ENCODE peak calls at places on chromosomes 12 and 14, in nine cellular contexts. X is GM23248, I is GM23338, B is PC-3, Q is mammary epithelial cell, F is OCI-LY7, H is HCT116, S is H1, T is HepG2. O is an unnamed sample.
A peak's percentile ranks its signal among the peaks of the same experiment; 100 is the strongest.

GRCh38 chr14:57391609-57392195 is 1.3 kb downstream of the NAA30 start:
- DNase-seq in X (peak; percentile 10), I (no peak), B (peak; percentile 53), Q (peak; percentile 31), F (peak; percentile 11), H (no peak), S (no peak), T (no peak), O (no peak)

GRCh38 chr14:81164167-81164774 is 56.5 kb downstream of the GTF2A1 start:
- DNase-seq in X (peak; percentile 75), I (peak; percentile 92), B (peak; percentile 89), Q (peak; percentile 85), F (peak; percentile 75), H (peak; percentile 83), S (peak; percentile 63), T (peak; percentile 78), O (peak; percentile 71)

GRCh38 chr14:51424041-51424440 is 184.0 kb downstream of the TMX1 start:
- DNase-seq in X (no peak), I (no peak), B (no peak), Q (no peak), F (no peak), H (no peak), S (no peak), T (no peak), O (no peak)

GRCh38 chr12:2297004-2297403 is 244.2 kb downstream of the CACNA1C start:
- DNase-seq in X (no peak), I (no peak), B (no peak), Q (no peak), F (peak; percentile 16), H (no peak), S (no peak), T (no peak), O (no peak)

GRCh38 chr12:30000401-30000800 is 216.7 kb upstream of the TMTC1 start:
- DNase-seq in X (no peak), I (no peak), B (no peak), Q (no peak), F (no peak), H (no peak), S (no peak), T (no peak), O (peak; percentile 87)

GRCh38 chr14:68757618-68758081 is 35.2 kb downstream of the ZFP36L1 start:
- DNase-seq in X (peak; percentile 23), I (no peak), B (no peak), Q (no peak), F (peak; percentile 26), H (no peak), S (no peak), T (peak; percentile 39), O (no peak)

GRCh38 chr12:14567311-14568195 is at the start of gene PLBD1:
- DNase-seq in X (peak; percentile 50), I (peak; percentile 88), B (peak; percentile 44), Q (peak; percentile 27), F (peak; percentile 46), H (no peak), S (peak; percentile 36), T (no peak), O (peak; percentile 41)

GRCh38 chr12:14216405-14217294 is 148.8 kb upstream of the ATF7IP start:
- DNase-seq in X (peak; percentile 37), I (no peak), B (peak; percentile 4), Q (peak; percentile 16), F (no peak), H (no peak), S (no peak), T (no peak), O (peak; percentile 29)

GRCh38 chr12:7989827-7990491 is 42.6 kb upstream of the FOXJ2 start:
- DNase-seq in X (no peak), I (no peak), B (no peak), Q (no peak), F (no peak), H (no peak), S (no peak), T (no peak), O (no peak)

GRCh38 chr12:49903700-49904423 is at the start of gene FAIM2:
- DNase-seq in X (peak; percentile 73), I (peak; percentile 64), B (no peak), Q (no peak), F (no peak), H (no peak), S (no peak), T (no peak), O (peak; percentile 84)

GRCh38 chr12:2783936-2784600 is 10.7 kb upstream of the FKBP4 start:
- DNase-seq in X (peak; percentile 70), I (peak; percentile 84), B (peak; percentile 59), Q (peak; percentile 18), F (peak; percentile 42), H (peak; percentile 23), S (no peak), T (peak; percentile 23), O (peak; percentile 33)

GRCh38 chr12:4562034-4562657 is at the start of gene DYRK4:
- DNase-seq in X (peak; percentile 74), I (peak; percentile 98), B (no peak), Q (peak; percentile 42), F (no peak), H (no peak), S (peak; percentile 72), T (peak; percentile 72), O (peak; percentile 77)

GRCh38 chr12:105744659-105745058 is 394.1 kb downstream of the NUAK1 start:
- DNase-seq in X (no peak), I (peak; percentile 29), B (no peak), Q (no peak), F (no peak), H (no peak), S (no peak), T (no peak), O (no peak)

GRCh38 chr12:109430244-109430643 is 46.9 kb downstream of the KCTD10 start:
- DNase-seq in X (no peak), I (no peak), B (no peak), Q (no peak), F (no peak), H (no peak), S (no peak), T (no peak), O (no peak)

GRCh38 chr12:64085996-64086395 is 136.1 kb downstream of the KICS2 start:
- DNase-seq in X (peak; percentile 67), I (no peak), B (peak; percentile 53), Q (no peak), F (no peak), H (no peak), S (no peak), T (no peak), O (peak; percentile 80)

GRCh38 chr12:123896786-123897185 is 75.8 kb downstream of the CCDC92 start:
- DNase-seq in X (peak; percentile 84), I (no peak), B (no peak), Q (no peak), F (no peak), H (no peak), S (no peak), T (no peak), O (no peak)

GRCh38 chr14:23174266-23174665 is 9.2 kb downstream of the SLC7A8 start:
- DNase-seq in X (peak; percentile 86), I (no peak), B (no peak), Q (peak; percentile 73), F (no peak), H (no peak), S (no peak), T (no peak), O (peak; percentile 40)

DNA sequence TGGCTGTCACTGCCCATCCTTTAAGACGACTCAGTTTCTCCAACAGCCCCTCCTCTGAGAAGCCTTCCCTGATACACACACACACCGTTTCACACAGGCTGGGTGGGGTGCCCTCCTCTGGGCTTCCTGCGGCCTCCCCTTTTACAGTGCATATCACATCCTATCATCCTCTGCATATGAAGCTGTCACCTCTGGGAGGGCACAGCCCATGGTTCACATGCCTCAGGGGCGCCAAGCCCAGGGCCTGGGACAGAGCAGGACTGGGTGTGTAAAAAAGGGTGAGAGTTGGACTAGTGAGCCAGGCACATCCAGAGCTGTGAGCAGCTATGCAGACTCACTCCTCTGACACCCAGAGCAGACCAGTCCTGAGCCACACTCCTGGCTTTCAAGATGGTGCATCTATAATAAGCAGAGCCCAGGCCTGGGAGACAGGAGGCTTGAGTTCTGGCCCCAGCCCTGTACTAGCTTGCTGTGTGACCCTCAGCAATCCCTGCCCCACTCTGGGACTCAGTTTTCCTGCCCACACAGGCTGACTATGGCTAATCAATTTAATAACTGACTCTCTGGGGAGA is 62.6 kb downstream of the LGMN start:
- DNase-seq in X (no peak), I (no peak), B (no peak), Q (no peak), F (no peak), H (no peak), S (no peak), T (no peak), O (no peak)
- H4K20me1 ChIP-seq in X (no peaks in the 10 kb centered on the region), I (no peaks in the 10 kb centered on the region), B (no peaks in the 10 kb centered on the region), Q (no peaks in the 10 kb centered on the region), F (no peaks in the 10 kb centered on the region), H (no peaks in the 10 kb centered on the region), S (no peaks in the 10 kb centered on the region), T (peaks cover 6% of the 10 kb centered on the region), O (no peaks in the 10 kb centered on the region)

DNA sequence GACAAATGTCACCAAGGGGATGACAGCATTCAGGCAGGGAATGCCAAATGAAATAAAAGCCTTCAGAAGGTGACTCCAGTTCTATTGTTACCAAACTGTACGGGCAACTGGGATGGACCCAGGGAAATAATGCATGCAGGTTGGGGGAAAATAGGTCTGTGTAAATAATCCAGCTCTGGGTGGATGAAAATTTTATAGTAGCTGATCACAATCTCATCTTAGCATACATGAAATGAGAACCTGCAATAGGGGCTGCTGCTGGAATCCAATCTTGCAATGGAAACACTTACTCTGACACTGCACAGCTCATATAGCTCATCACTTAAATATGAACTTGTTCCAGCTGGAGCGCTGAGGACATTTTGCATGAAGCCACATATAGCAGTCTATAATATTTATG is 40.2 kb upstream of the GAS2L3 start:
- DNase-seq in X (no peak), I (no peak), B (no peak), Q (no peak), F (no peak), H (no peak), S (no peak), T (no peak), O (no peak)
- H3K4me3 ChIP-seq in X (no peak overlapping the region), I (no peak overlapping the region), B (no peak overlapping the region), Q (no peak overlapping the region), F (no peak overlapping the region), H (no peak overlapping the region), S (no peak overlapping the region), T (no peak overlapping the region), O (no peak overlapping the region)

GRCh38 chr12:65911321-65911720 is 87.0 kb downstream of the HMGA2 start:
- DNase-seq in X (peak; percentile 50), I (no peak), B (peak; percentile 40), Q (peak; percentile 46), F (no peak), H (no peak), S (no peak), T (no peak), O (peak; percentile 34)
- H3K79me2 ChIP-seq in X (peaks cover 96% of the 10 kb centered on the region), I (peaks cover 12% of the 10 kb centered on the region), B (peaks cover 90% of the 10 kb centered on the region), Q (peaks cover 90% of the 10 kb centered on the region), F (no peaks in the 10 kb centered on the region), H (peaks cover 95% of the 10 kb centered on the region), S (peaks cover 5% of the 10 kb centered on the region), T (peaks cover 35% of the 10 kb centered on the region), O (peaks cover 77% of the 10 kb centered on the region)

DNA sequence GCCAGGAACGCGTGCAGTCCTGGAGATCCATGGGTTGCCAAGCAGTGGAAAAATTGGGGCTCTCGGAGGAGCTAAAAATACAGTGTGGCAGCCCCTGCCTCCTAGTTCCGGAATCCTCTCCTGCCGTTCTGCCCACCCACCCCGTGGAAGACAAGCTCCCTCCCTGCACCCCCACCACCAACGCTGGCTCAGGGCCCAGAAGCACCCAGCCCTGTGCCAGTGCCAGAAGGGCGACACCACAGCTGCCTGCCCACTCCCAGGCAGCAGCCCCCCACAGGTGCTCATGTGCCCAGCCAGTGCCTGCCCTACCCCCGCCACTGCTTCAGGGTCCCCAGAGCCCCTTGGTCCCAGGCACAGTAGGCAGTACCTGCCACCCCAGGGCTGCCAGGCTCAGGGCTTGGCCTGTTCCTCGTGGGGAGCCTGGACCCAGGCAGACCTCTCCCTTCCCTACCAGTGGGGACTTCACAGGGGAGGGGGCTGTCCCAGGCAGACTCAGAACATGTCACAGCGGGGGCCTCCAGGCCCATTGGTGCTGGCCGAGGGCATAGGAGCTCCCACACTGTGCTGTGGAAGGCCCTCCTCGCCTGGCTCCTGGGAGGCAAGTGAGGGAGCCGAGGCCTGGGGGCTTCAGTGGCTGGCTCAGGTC is 7.4 kb downstream of the INF2 start:
- DNase-seq in X (no peak), I (no peak), B (no peak), Q (no peak), F (no peak), H (no peak), S (no peak), T (no peak), O (no peak)
- H4K20me1 ChIP-seq in X (peaks cover 3% of the 10 kb centered on the region), I (peaks cover 3% of the 10 kb centered on the region), B (peaks cover 43% of the 10 kb centered on the region), Q (peaks cover 13% of the 10 kb centered on the region), F (no peaks in the 10 kb centered on the region), H (no peaks in the 10 kb centered on the region), S (peaks cover 3% of the 10 kb centered on the region), T (peaks cover 20% of the 10 kb centered on the region), O (peaks cover 2% of the 10 kb centered on the region)